ENCODE peak calls at places on chromosomes 7 and 10, in eight cellular contexts. F is heart right ventricle, X is adrenal gland, M is A673, O is iPS DF 6.9, G is neural progenitor cell, A is mesendoderm, J is tibial artery. U is an unnamed sample.

GRCh38 chr10:12500406-12501303 is 151.3 kb downstream of the CAMK1D start:
- DNase-seq in A (no peak), O (no peak), J (no peak), F (no peak), M (peak; percentile 72), G (no peak), X (no peak), U (no peak)

GRCh38 chr10:91709394-91709798 is 76.5 kb upstream of the PPP1R3C start:
- DNase-seq in O (no peak), G (no peak), X (no peak), A (no peak), F (no peak), M (peak; percentile 49), J (no peak), U (no peak)

GRCh38 chr10:17112566-17112965 is 17.0 kb downstream of the CUBN start:
- DNase-seq in G (no peak), X (no peak), M (no peak), A (no peak), J (no peak), O (no peak), F (no peak), U (no peak)

GRCh38 chr10:36469585-36469984 is 655.8 kb upstream of the ANKRD30A start:
- DNase-seq in F (no peak), M (no peak), J (no peak), O (no peak), A (no peak), G (no peak), X (no peak), U (no peak)

GRCh38 chr10:102517553-102517952 is 13.8 kb downstream of the SUFU start:
- DNase-seq in F (no peak), G (no peak), J (no peak), X (no peak), M (no peak), A (no peak), O (no peak), U (no peak)

GRCh38 chr10:92112462-92112861 is 178.4 kb downstream of the CPEB3 start:
- DNase-seq in F (no peak), M (no peak), X (no peak), O (no peak), A (no peak), J (no peak), G (no peak), U (no peak)

GRCh38 chr10:113520606-113521481 is 32.0 kb upstream of the HABP2 start:
- DNase-seq in J (peak; percentile 78), M (peak; percentile 79), A (peak; percentile 81), G (peak; percentile 77), F (peak; percentile 68), O (peak; percentile 47), X (peak; percentile 89), U (no peak)

GRCh38 chr7:20959281-20959680 is 172.6 kb upstream of the SP8 start:
- DNase-seq in X (no peak), M (no peak), O (no peak), A (no peak), J (no peak), F (no peak), G (no peak), U (no peak)

GRCh38 chr10:126509211-126509610 is 120.9 kb upstream of the ADAM12 start:
- DNase-seq in J (no peak), X (no peak), G (no peak), A (no peak), F (no peak), O (no peak), M (no peak), U (no peak)

GRCh38 chr10:126504761-126505112 is 116.5 kb upstream of the ADAM12 start:
- DNase-seq in M (no peak), G (no peak), A (no peak), J (no peak), O (no peak), X (no peak), F (no peak), U (no peak)

GRCh38 chr10:126504051-126504760 is 115.9 kb upstream of the ADAM12 start:
- DNase-seq in O (peak; percentile 54), F (peak; percentile 28), X (peak; percentile 72), A (peak; percentile 86), G (peak; percentile 77), J (no peak), M (peak; percentile 77), U (no peak)

GRCh38 chr10:126511917-126512487 is 123.7 kb upstream of the ADAM12 start:
- DNase-seq in G (no peak), X (no peak), A (peak; percentile 26), F (no peak), O (no peak), J (no peak), M (no peak), U (no peak)

DNA sequence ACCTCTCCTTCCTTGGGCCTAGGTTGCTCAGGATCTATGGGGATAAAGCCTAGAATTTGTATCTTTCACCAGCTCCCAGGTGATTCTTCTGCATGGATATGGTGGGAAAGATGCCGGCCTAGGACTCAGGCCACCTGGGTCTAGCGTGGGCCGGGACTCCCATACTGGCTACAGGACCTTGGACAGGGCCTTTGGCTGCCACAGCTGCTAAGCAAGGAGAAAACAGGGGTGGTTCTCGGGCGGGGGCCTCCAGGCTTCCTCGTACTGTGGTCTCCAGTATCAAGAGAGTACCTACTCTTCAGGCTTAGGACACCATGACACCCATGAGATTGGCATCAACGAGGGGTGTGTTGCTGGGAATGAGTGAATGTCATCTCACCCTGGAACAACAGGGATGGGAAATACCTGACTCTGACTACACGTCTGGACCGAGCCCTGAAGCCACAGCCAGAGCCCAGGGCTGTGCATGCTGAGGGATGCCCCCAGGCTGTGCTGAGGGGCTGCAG is 120.3 kb upstream of the ADAM12 start:
- DNase-seq in F (no peak), M (no peak), O (no peak), G (peak; percentile 36), A (peak; percentile 19), X (no peak), J (no peak), U (no peak)
- H3K27ac ChIP-seq in F (no peak overlapping the region), M (no peak overlapping the region), O (no peak overlapping the region), G (no peak overlapping the region), A (no peak overlapping the region), X (no peak overlapping the region), J (no peak overlapping the region), U (no peak overlapping the region)

GRCh38 chr10:110840923-110841428 is 30.8 kb upstream of the PDCD4 start:
- DNase-seq in X (no peak), G (no peak), F (no peak), A (no peak), M (no peak), J (no peak), O (no peak), U (no peak)

GRCh38 chr10:110843031-110843430 is 28.7 kb upstream of the PDCD4 start:
- DNase-seq in F (no peak), A (no peak), J (no peak), M (peak; percentile 31), O (no peak), G (no peak), X (no peak), U (no peak)

GRCh38 chr10:110840225-110840922 is 31.4 kb upstream of the PDCD4 start:
- DNase-seq in J (peak; percentile 50), M (no peak), X (no peak), O (no peak), G (no peak), A (no peak), F (no peak), U (peak; percentile 82)

GRCh38 chr10:110842305-110842952 is 29.3 kb upstream of the PDCD4 start:
- DNase-seq in M (no peak), G (no peak), F (no peak), O (no peak), J (no peak), A (no peak), X (no peak), U (no peak)

DNA sequence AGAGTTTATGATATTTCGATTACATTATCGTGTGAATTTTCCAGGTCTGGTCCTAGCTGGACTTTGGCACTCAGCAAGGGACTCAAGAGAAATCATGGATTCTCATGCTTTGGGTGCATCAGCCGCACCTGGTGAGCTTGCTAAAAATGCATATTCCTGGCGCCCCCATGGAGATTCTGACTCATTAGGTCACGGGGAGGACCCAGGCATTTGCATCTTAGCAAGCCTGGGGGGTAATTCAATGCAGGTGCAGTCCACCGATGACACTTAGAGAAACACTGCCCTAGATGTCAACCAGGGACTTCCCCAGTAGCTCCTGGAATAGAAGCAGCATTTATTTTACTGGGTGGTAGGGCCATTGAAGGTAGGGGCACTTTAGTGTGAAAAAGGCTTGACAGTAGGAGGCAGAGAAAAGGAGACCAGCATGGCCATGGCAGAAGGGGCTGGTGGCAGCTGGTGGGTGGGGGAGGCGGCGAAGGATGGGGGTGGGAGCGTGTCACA is 29.9 kb upstream of the PDCD4 start:
- DNase-seq in A (no peak), F (no peak), X (no peak), G (no peak), M (no peak), J (no peak), O (no peak), U (no peak)
- H3K4me1 ChIP-seq in A (peaks cover 2% of the 10 kb centered on the region), F (peaks cover 39% of the 10 kb centered on the region), X (peaks cover 11% of the 10 kb centered on the region), G (peaks cover 9% of the 10 kb centered on the region), M (no peaks in the 10 kb centered on the region), J (no peaks in the 10 kb centered on the region), O (peaks cover 1% of the 10 kb centered on the region), U (no peaks in the 10 kb centered on the region)

GRCh38 chr10:26861326-26861998 is 704 bp upstream of the ABI1 start:
- DNase-seq in M (no peak), J (no peak), X (no peak), G (no peak), O (no peak), F (no peak), A (no peak), U (no peak)
- H3K4me3 ChIP-seq in M (peak overlapping the region; percentile 16), J (peak overlapping the region; percentile 88), X (no peak overlapping the region), G (no peak overlapping the region), O (no peak overlapping the region), F (peak overlapping the region; percentile 92), A (no peak overlapping the region), U (peak overlapping the region; percentile 99)

GRCh38 chr7:156127166-156128134 is 315.2 kb upstream of the SHH start:
- DNase-seq in M (no peak), J (no peak), F (no peak), A (peak; percentile 44), G (no peak), X (peak; percentile 62), O (no peak), U (no peak)

GRCh38 chr7:156125841-156126730 is 313.8 kb upstream of the SHH start:
- DNase-seq in F (no peak), M (no peak), J (no peak), A (peak; percentile 7), O (no peak), X (no peak), G (no peak), U (no peak)

GRCh38 chr7:156131881-156132280 is 319.6 kb upstream of the SHH start:
- DNase-seq in X (no peak), M (no peak), J (no peak), F (no peak), G (no peak), O (no peak), A (no peak), U (no peak)

GRCh38 chr7:156129589-156129988 is 317.3 kb upstream of the SHH start:
- DNase-seq in X (no peak), G (no peak), A (no peak), J (no peak), M (no peak), F (no peak), O (no peak), U (no peak)

DNA sequence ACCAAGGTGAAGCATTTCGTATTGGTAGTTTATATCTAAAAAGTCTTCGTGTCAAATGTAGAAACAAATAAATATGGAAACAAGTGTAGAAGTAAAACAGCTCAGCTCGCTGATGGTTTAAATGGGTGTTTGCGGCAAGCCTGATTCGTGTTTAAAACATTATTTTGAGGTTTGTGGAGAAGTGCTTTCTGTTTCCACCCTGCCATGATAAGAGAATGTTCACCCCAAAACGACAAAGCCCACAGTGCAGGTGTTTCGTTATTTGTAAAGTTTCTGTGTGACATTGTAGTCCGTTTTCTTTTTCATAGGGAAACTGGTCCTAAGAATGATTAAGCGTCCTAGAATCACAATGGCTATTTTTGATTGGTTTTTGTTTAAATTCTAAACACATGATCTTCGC is 316.2 kb upstream of the SHH start:
- DNase-seq in A (no peak), X (no peak), J (no peak), F (no peak), O (no peak), M (no peak), G (no peak), U (no peak)
- H3K27ac ChIP-seq in A (no peak overlapping the region), X (no peak overlapping the region), J (no peak overlapping the region), F (no peak overlapping the region), O (no peak overlapping the region), M (no peak overlapping the region), G (no peak overlapping the region), U (no peak overlapping the region)

U was measured in left lung.